ENCODE peak calls at places on chromosomes 12 and 14, in six cellular contexts. M is adrenal gland, U is right lobe of liver, D is colonic mucosa, P is mammary epithelial cell, G is brain microvascular endothelial cell. W is an unnamed sample.

GRCh38 chr14:106460916-106461315 is 934.5 kb downstream of the TMEM121 start:
- DNase-seq in G (no peak), M (no peak), U (no peak), D (no peak), P (no peak), W (no peak)

GRCh38 chr12:100528471-100529139 is 44.9 kb upstream of the GAS2L3 start:
- DNase-seq in M (no peak), P (no peak), D (no peak), U (no peak), G (no peak), W (no peak)

GRCh38 chr12:21566907-21567355 is 37.7 kb downstream of the GYS2 start:
- DNase-seq in U (no peak), G (no peak), P (no peak), M (no peak), D (no peak), W (no peak)

GRCh38 chr12:57243521-57244305 is 7.3 kb downstream of the STAC3 start:
- DNase-seq in P (peak; percentile 68), M (peak; percentile 72), D (peak; percentile 88), G (peak; percentile 72), U (peak; percentile 84), W (no peak)

GRCh38 chr12:18723752-18724151 is 14.1 kb downstream of the PLCZ1 start:
- DNase-seq in U (no peak), D (no peak), P (peak; percentile 96), G (peak; percentile 70), M (no peak), W (no peak)

GRCh38 chr14:92751819-92752218 is 3.4 kb upstream of the LGMN start:
- DNase-seq in D (no peak), U (no peak), M (no peak), G (no peak), P (no peak), W (no peak)

GRCh38 chr12:118374909-118375308 is 1.4 kb upstream of the SUDS3 start:
- DNase-seq in M (no peak), D (no peak), G (no peak), U (no peak), P (no peak), W (no peak)

GRCh38 chr14:58272589-58273372 is 25.6 kb upstream of the ARID4A start:
- DNase-seq in D (peak; percentile 36), P (no peak), G (peak; percentile 53), M (no peak), U (peak; percentile 88), W (no peak)

GRCh38 chr14:47675489-47676300 is at the start of gene MDGA2:
- DNase-seq in D (no peak), P (peak; percentile 5), G (peak; percentile 26), M (peak; percentile 19), U (no peak), W (peak; percentile 72)

GRCh38 chr12:43336962-43337555 is 214.9 kb downstream of the ADAMTS20 start:
- DNase-seq in P (peak; percentile 16), M (no peak), U (no peak), G (no peak), D (no peak), W (peak; percentile 46)

GRCh38 chr12:69966839-69967238 is 141.8 kb downstream of the MYRFL start:
- DNase-seq in D (no peak), P (peak; percentile 99), U (no peak), G (peak; percentile 27), M (no peak), W (no peak)

GRCh38 chr14:102481791-102482238 is 27.8 kb downstream of the ANKRD9 start:
- DNase-seq in G (peak; percentile 25), U (no peak), P (peak; percentile 86), M (no peak), D (no peak), W (no peak)

GRCh38 chr12:42981379-42981778 is 391.8 kb upstream of the PRICKLE1 start:
- DNase-seq in U (no peak), P (no peak), G (peak; percentile 66), D (no peak), M (no peak), W (no peak)

GRCh38 chr14:22190411-22191191 is 398.4 kb downstream of the DAD1 start:
- DNase-seq in G (peak; percentile 77), M (no peak), D (no peak), U (no peak), P (peak; percentile 21), W (no peak)

GRCh38 chr14:52110441-52111086 is 41.7 kb upstream of the NID2 start:
- DNase-seq in M (no peak), U (no peak), D (no peak), G (peak; percentile 29), P (no peak), W (no peak)

GRCh38 chr12:115817399-115817798 is 460.1 kb downstream of the MED13L start:
- DNase-seq in M (no peak), U (no peak), G (no peak), D (no peak), P (no peak), W (no peak)

GRCh38 chr12:94148841-94149780 is 734 bp downstream of the PLXNC1 start:
- DNase-seq in G (peak; percentile 16), D (peak; percentile 50), M (peak; percentile 55), P (peak; percentile 17), U (peak; percentile 65), W (no peak)

GRCh38 chr12:19203539-19204506 is 74.3 kb downstream of the PLEKHA5 start:
- DNase-seq in P (no peak), D (no peak), M (no peak), G (no peak), U (no peak), W (no peak)

GRCh38 chr14:101475468-101476257 is 85.6 kb upstream of the DIO3 start:
- DNase-seq in M (peak; percentile 50), D (peak; percentile 29), G (peak; percentile 26), P (peak; percentile 31), U (peak; percentile 40), W (no peak)

GRCh38 chr14:53032161-53032803 is 81.4 kb upstream of the FERMT2 start:
- DNase-seq in M (peak; percentile 32), D (peak; percentile 17), G (peak; percentile 86), U (peak; percentile 73), P (peak; percentile 34), W (peak; percentile 50)

GRCh38 chr12:98580695-98581094 is 12.8 kb upstream of the SLC25A3 start:
- DNase-seq in M (no peak), D (no peak), G (no peak), P (no peak), U (no peak), W (no peak)

GRCh38 chr12:27711312-27711682 is 665 bp downstream of the MRPS35 start:
- DNase-seq in U (no peak), M (no peak), G (peak; percentile 5), P (peak; percentile 37), D (no peak), W (no peak)

GRCh38 chr12:123131291-123131831 is 19.5 kb downstream of the PITPNM2 start:
- DNase-seq in D (peak; percentile 47), M (no peak), P (peak; percentile 88), U (no peak), G (peak; percentile 39), W (no peak)

GRCh38 chr12:52277486-52278245 is 3.2 kb downstream of the KRT86 start:
- DNase-seq in M (no peak), G (no peak), U (no peak), P (no peak), D (no peak), W (peak; percentile 31)

GRCh38 chr14:25756880-25757279 is 706.9 kb upstream of the STXBP6 start:
- DNase-seq in U (no peak), P (no peak), M (no peak), G (no peak), D (no peak), W (no peak)

DNA sequence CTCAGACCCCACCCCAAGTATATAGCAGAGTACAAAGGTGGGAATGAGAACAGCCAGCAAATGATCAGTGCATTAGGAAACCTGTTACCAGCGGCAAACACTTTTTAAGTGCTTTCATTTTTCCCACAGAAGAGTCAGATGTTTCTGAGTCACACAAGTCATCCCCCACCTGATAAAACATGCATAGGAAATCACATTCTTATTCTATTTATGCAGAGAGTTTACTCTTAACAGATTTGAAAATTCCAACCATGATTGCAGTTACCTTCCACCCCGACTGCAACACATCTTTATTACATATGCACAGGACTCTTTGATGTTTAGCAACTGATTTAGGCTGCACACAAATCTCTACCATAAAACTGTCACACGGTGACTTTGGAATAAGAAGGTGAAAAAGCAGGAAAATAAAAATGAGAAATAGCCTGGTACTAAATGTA is 236.4 kb downstream of the PAWR start:
- DNase-seq in U (no peak), D (no peak), P (peak; percentile 38), G (peak; percentile 61), M (no peak), W (no peak)
- H3K27ac ChIP-seq in U (no peak overlapping the region), D (no peak overlapping the region), P (no peak overlapping the region), G (peak overlapping the region; percentile 73), M (peak overlapping the region; percentile 85), W (no peak overlapping the region)

DNA sequence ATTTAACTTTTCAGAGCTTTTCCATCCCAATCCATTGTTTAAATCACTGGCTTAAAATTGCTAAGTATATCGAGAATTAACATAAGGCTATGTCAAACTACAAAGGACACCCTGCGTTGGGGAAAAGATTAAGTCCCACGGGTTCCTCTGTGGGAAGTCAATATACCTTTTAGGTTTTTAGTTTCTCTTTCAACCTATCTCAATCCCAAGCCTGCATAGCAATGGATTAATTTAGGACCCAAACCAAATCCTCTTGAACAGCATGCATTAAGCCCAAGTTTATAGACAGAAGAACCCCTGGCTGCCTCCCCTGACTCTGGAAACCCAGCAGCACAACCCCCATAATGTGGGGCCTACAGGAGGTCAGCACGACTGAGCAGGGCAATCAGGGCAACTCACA is 6.3 kb downstream of the CDCA4 start:
- DNase-seq in G (no peak), U (no peak), M (no peak), D (no peak), P (no peak), W (no peak)
- H3K4me3 ChIP-seq in G (no peak overlapping the region), U (no peak overlapping the region), M (no peak overlapping the region), D (no peak overlapping the region), P (no peak overlapping the region), W (no peak overlapping the region)

GRCh38 chr14:89340200-89340667 is 76.8 kb downstream of the FOXN3 start:
- DNase-seq in P (peak; percentile 51), M (no peak), G (no peak), U (no peak), D (no peak), W (no peak)
- H3K27ac ChIP-seq in P (no peak overlapping the region), M (peak overlapping the region; percentile 79), G (no peak overlapping the region), U (peak overlapping the region; percentile 83), D (no peak overlapping the region), W (no peak overlapping the region)

DNA sequence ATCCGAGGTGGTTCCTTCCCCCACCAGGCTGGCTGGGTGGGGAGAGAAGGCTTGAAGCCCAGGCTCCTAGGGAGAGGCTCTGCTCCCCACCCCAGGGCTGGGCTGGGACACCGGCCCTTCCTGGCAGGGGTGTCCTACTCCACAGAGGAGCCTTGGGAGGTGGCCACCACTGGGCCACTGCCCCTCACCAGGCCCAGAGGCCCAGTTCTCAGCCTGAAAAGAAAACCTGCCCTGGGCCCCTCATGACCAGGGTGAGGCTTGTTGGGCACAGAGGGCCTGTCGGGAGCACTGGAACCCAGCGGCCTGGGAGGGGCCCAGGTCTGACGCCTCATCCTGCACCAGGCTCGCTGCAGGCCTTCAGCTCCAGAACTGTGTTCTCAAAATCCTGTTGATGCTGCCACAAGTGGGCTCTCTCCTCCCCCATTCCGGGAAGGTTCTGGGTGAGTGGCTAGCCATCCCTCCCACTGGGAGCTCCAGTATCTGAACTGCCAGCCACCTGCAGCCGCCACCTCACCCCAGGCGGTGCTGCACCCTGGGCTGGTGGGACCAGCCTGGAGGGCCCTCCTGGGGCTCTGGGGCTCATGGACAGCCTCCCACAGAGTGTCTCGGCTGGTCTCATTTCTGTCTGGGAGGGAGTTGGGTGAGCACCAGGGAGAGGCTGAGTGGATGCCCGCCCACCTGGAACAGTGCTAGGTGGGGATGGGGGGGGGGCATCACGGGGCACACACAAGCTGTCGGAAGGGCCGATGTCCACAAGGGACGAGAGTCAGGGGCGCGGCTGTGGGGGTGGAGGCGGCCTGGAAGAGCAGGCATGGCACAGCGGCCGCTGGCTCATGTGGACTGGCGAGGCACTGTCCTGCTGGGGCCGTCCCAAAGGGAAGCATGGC is 11.8 kb downstream of the BAG5 start:
- DNase-seq in P (no peak), U (peak; percentile 46), G (no peak), D (no peak), M (no peak), W (no peak)
- H3K4me3 ChIP-seq in P (no peak overlapping the region), U (no peak overlapping the region), G (no peak overlapping the region), D (no peak overlapping the region), M (no peak overlapping the region), W (no peak overlapping the region)